ENCODE peak calls at places on chromosomes 3 and 15, in ten cellular contexts. Z is IMR-90, C is heart left ventricle, H is uterus, N is ovary, R is HepG2, U is body of pancreas, M is GM12891, T is A549, E is stomach. L is an unnamed sample.

GRCh38 chr15:101314726-101315125 is 19.7 kb upstream of the SNRPA1 start:
- DNase-seq in H (peak; percentile 6), E (no peak), C (no peak), R (no peak), T (no peak), Z (no peak), M (no peak), N (no peak), U (no peak), L (no peak)

GRCh38 chr3:136042608-136043221 is 77.2 kb downstream of the PPP2R3A start:
- DNase-seq in T (peak; percentile 37), E (no peak), R (peak; percentile 35), N (no peak), H (no peak), Z (peak; percentile 70), M (peak; percentile 19), C (no peak), U (peak; percentile 13), L (peak; percentile 4)

GRCh38 chr15:87154771-87155170 is 1075.1 kb downstream of the AGBL1 start:
- DNase-seq in C (no peak), R (no peak), H (no peak), Z (peak; percentile 52), E (no peak), T (no peak), M (no peak), U (no peak), N (no peak), L (no peak)

GRCh38 chr15:63012444-63012843 is 30.1 kb upstream of the TPM1 start:
- DNase-seq in T (no peak), R (no peak), M (no peak), E (no peak), H (no peak), N (no peak), C (no peak), Z (no peak), U (no peak), L (no peak)

GRCh38 chr3:64179860-64180259 is 45.4 kb downstream of the PRICKLE2 start:
- DNase-seq in T (no peak), U (no peak), E (no peak), R (no peak), Z (peak; percentile 77), H (no peak), N (no peak), C (no peak), M (no peak), L (no peak)

GRCh38 chr3:69325151-69325550 is 60.7 kb downstream of the FRMD4B start:
- DNase-seq in E (no peak), R (no peak), U (no peak), H (no peak), T (no peak), N (no peak), C (no peak), M (no peak), Z (no peak), L (no peak)

GRCh38 chr3:100264242-100264641 is 3.5 kb downstream of the TBC1D23 start:
- DNase-seq in Z (peak; percentile 11), M (no peak), E (no peak), N (no peak), T (no peak), H (no peak), C (no peak), U (no peak), R (no peak), L (no peak)

GRCh38 chr3:135917076-135917475 is 48.5 kb upstream of the PPP2R3A start:
- DNase-seq in T (no peak), N (no peak), H (no peak), C (no peak), R (no peak), U (no peak), Z (no peak), M (no peak), E (peak; percentile 28), L (no peak)

GRCh38 chr3:38001456-38002081 is 11.0 kb downstream of the VILL start:
- DNase-seq in C (no peak), M (no peak), U (no peak), R (no peak), N (no peak), E (peak; percentile 87), Z (no peak), H (peak; percentile 19), T (no peak), L (no peak)

GRCh38 chr3:160485931-160486330 is 36.3 kb upstream of the TRIM59 start:
- DNase-seq in U (no peak), R (no peak), T (no peak), E (no peak), M (no peak), C (no peak), Z (no peak), H (no peak), N (no peak), L (no peak)

GRCh38 chr3:128993461-128994172 is at the start of gene CFAP92:
- DNase-seq in C (peak; percentile 89), N (peak; percentile 93), R (no peak), U (peak; percentile 94), E (peak; percentile 94), Z (peak; percentile 40), H (peak; percentile 92), T (peak; percentile 54), M (peak; percentile 90), L (no peak)

GRCh38 chr3:59609967-59610366 is 560.1 kb upstream of the CFAP20DC start:
- DNase-seq in T (no peak), E (no peak), M (no peak), R (no peak), C (no peak), Z (no peak), U (peak; percentile 20), N (no peak), H (no peak), L (no peak)

GRCh38 chr3:124063168-124063909 is 71.4 kb upstream of the ROPN1 start:
- DNase-seq in N (no peak), C (no peak), R (no peak), M (no peak), E (no peak), U (no peak), Z (peak; percentile 60), T (no peak), H (no peak), L (no peak)

DNA sequence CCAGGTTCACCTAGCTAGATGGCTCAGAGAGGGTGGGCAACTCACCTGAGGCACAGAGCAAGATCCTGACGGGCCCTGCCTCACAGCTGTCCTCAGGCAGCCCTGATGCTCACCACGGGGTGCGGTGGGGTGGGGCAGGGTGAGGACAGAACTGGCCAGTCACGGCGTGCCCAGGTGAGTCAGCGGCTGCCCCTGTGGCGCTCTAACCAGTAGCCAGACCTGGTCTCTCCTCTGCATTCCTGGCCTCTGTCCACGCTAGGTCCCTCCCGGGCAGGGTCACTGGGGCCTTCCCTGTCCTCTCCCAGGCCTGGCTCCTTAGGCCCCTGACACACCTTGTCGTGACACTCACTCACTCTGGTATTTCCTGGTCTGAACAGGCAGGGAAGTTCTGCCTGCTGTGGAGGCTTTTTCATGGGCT is 904 bp downstream of the ALS2CL start:
- DNase-seq in U (peak; percentile 90), R (no peak), Z (no peak), H (no peak), N (no peak), E (peak; percentile 83), C (no peak), T (peak; percentile 67), M (no peak), L (peak; percentile 96)
- TF ChIP-seq POLR2A in U (peak; percentile 67), R (no peak), Z (no peak), H (no peak), N (no peak), E (no peak), C (no peak), T (no peak), M (no peak), L (no peak)

GRCh38 chr3:139439278-139439677 is 37.0 kb downstream of the RBP2 start:
- DNase-seq in N (no peak), T (no peak), U (no peak), R (no peak), E (no peak), H (no peak), Z (no peak), M (no peak), C (no peak), L (no peak)
- TF ChIP-seq POLR2A in N (no peak), T (no peak), U (no peak), R (no peak), E (no peak), H (no peak), Z (no peak), M (no peak), C (no peak), L (no peak)

DNA sequence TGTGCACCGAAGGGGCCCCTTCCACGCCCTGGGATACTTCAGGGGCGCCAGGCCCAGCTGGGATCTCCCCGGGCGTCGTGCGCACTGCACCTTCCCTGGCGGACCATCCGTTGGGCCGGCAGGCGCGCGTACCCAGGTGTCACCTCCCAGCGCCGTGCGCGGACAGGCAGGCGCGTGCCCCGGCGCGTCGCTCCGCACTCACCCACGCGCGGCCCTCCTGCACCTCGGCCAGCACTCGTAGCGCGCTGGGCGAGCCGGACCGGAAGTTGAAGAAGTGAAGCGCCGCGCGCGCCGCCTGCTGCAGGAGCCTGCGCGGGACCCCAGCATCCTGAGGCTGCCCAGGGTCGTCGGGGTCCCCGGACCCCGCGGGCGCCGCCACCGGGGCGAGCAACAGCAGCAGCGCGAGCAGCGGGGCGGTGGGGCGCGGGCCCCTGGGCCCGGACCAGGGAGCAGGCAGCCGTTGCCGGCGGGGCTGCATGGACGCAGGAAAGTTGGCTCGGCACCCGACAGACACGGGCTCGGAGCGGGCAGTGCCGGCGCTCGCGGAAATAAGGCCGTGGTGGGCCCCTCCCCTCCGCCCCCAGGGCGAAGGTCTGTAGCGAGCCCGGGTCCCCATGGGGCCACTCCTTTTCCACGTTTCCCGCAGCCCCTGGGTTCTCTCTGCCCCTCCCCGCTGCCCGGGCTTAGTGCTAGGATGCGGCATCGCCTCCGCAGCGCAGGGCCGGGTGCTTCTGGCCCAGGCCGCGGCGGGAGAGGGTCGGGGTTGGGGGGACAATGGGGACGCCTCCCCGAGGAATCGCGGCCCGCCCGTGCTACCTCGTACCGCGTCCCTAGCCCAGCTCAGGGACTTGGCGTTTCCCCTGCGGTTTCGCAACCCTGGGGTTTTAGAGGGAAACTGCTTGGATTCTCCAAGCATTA is at the start of gene RARRES1:
- DNase-seq in N (peak; percentile 82), M (peak; percentile 64), E (peak; percentile 70), H (peak; percentile 79), C (peak; percentile 66), T (peak; percentile 70), U (peak; percentile 65), Z (peak; percentile 62), R (no peak), L (no peak)
- TF ChIP-seq POLR2A in N (no peak), M (no peak), E (no peak), H (no peak), C (no peak), T (no peak), U (no peak), Z (no peak), R (no peak), L (no peak)

GRCh38 chr3:117531078-117531477 is 821.5 kb downstream of the TUSC7 start:
- DNase-seq in M (no peak), Z (no peak), C (no peak), E (no peak), T (no peak), R (no peak), H (no peak), N (no peak), U (no peak), L (no peak)
- TF ChIP-seq POLR2A in M (no peak), Z (no peak), C (no peak), E (no peak), T (no peak), R (no peak), H (no peak), N (no peak), U (no peak), L (no peak)

L was measured in H54.